ENCODE peak calls at places on chromosomes 11 and 22, in ten cellular contexts. One of them, this sample, is unnamed.
A peak's percentile ranks its signal among the peaks of the same experiment; 100 is the strongest.

GRCh38 chr11:103633037-103633788 is 403.2 kb upstream of the DDI1 start:
- DNase-seq in HS-5: no peak
- DNase-seq in CD8-positive, alpha-beta memory T cell: no peak
- DNase-seq in GM04503: peak; percentile 91
- DNase-seq in activated CD4-positive, alpha-beta T cell treated with anti-CD3 and anti-CD28 coated beads for 24 hours: no peak
- DNase-seq in activated naive CD4-positive, alpha-beta T cell treated with anti-CD3 and anti-CD28 coated beads, Interleukin-2, amount 10 ng/mL, durations not matched to agents 7 days and 5 days: no peak
- DNase-seq in HL-60: no peak
- DNase-seq in cortex of kidney: no peak
- DNase-seq in stimulated activated CD4-positive, alpha-beta T cell treated with anti-CD3 and anti-CD28 coated beads, Interleukin-4, amount 100 ng/mL, for 4 hours: no peak
- DNase-seq in H7: peak; percentile 14
- DNase-seq in this sample: peak; percentile 59

GRCh38 chr11:113385749-113386148 is 1.8 kb upstream of the ANKK1 start:
- DNase-seq in HS-5: no peak
- DNase-seq in CD8-positive, alpha-beta memory T cell: no peak
- DNase-seq in GM04503: no peak
- DNase-seq in activated CD4-positive, alpha-beta T cell treated with anti-CD3 and anti-CD28 coated beads for 24 hours: no peak
- DNase-seq in activated naive CD4-positive, alpha-beta T cell treated with anti-CD3 and anti-CD28 coated beads, Interleukin-2, amount 10 ng/mL, durations not matched to agents 7 days and 5 days: no peak
- DNase-seq in HL-60: no peak
- DNase-seq in cortex of kidney: no peak
- DNase-seq in stimulated activated CD4-positive, alpha-beta T cell treated with anti-CD3 and anti-CD28 coated beads, Interleukin-4, amount 100 ng/mL, for 4 hours: no peak
- DNase-seq in H7: no peak
- DNase-seq in this sample: no peak

GRCh38 chr22:47691152-47691895 is 928.9 kb downstream of the TBC1D22A start:
- DNase-seq in HS-5: no peak
- DNase-seq in CD8-positive, alpha-beta memory T cell: no peak
- DNase-seq in GM04503: no peak
- DNase-seq in activated CD4-positive, alpha-beta T cell treated with anti-CD3 and anti-CD28 coated beads for 24 hours: no peak
- DNase-seq in activated naive CD4-positive, alpha-beta T cell treated with anti-CD3 and anti-CD28 coated beads, Interleukin-2, amount 10 ng/mL, durations not matched to agents 7 days and 5 days: no peak
- DNase-seq in HL-60: no peak
- DNase-seq in cortex of kidney: no peak
- DNase-seq in stimulated activated CD4-positive, alpha-beta T cell treated with anti-CD3 and anti-CD28 coated beads, Interleukin-4, amount 100 ng/mL, for 4 hours: no peak
- DNase-seq in H7: no peak
- DNase-seq in this sample: no peak

GRCh38 chr11:2507945-2508749 is 63.3 kb downstream of the KCNQ1 start:
- DNase-seq in HS-5: no peak
- DNase-seq in CD8-positive, alpha-beta memory T cell: no peak
- DNase-seq in GM04503: no peak
- DNase-seq in activated CD4-positive, alpha-beta T cell treated with anti-CD3 and anti-CD28 coated beads for 24 hours: no peak
- DNase-seq in activated naive CD4-positive, alpha-beta T cell treated with anti-CD3 and anti-CD28 coated beads, Interleukin-2, amount 10 ng/mL, durations not matched to agents 7 days and 5 days: no peak
- DNase-seq in HL-60: no peak
- DNase-seq in cortex of kidney: no peak
- DNase-seq in stimulated activated CD4-positive, alpha-beta T cell treated with anti-CD3 and anti-CD28 coated beads, Interleukin-4, amount 100 ng/mL, for 4 hours: no peak
- DNase-seq in H7: peak; percentile 19
- DNase-seq in this sample: no peak

GRCh38 chr11:5204787-5205186 is 4.3 kb upstream of the OR51V1 start:
- DNase-seq in HS-5: peak; percentile 45
- DNase-seq in CD8-positive, alpha-beta memory T cell: no peak
- DNase-seq in GM04503: peak; percentile 35
- DNase-seq in activated CD4-positive, alpha-beta T cell treated with anti-CD3 and anti-CD28 coated beads for 24 hours: no peak
- DNase-seq in activated naive CD4-positive, alpha-beta T cell treated with anti-CD3 and anti-CD28 coated beads, Interleukin-2, amount 10 ng/mL, durations not matched to agents 7 days and 5 days: no peak
- DNase-seq in HL-60: no peak
- DNase-seq in cortex of kidney: no peak
- DNase-seq in stimulated activated CD4-positive, alpha-beta T cell treated with anti-CD3 and anti-CD28 coated beads, Interleukin-4, amount 100 ng/mL, for 4 hours: no peak
- DNase-seq in H7: peak; percentile 42
- DNase-seq in this sample: peak; percentile 48

GRCh38 chr11:130829801-130830562 is 86.3 kb downstream of the SNX19 start:
- DNase-seq in HS-5: no peak
- DNase-seq in CD8-positive, alpha-beta memory T cell: no peak
- DNase-seq in GM04503: no peak
- DNase-seq in activated CD4-positive, alpha-beta T cell treated with anti-CD3 and anti-CD28 coated beads for 24 hours: no peak
- DNase-seq in activated naive CD4-positive, alpha-beta T cell treated with anti-CD3 and anti-CD28 coated beads, Interleukin-2, amount 10 ng/mL, durations not matched to agents 7 days and 5 days: no peak
- DNase-seq in HL-60: no peak
- DNase-seq in cortex of kidney: no peak
- DNase-seq in stimulated activated CD4-positive, alpha-beta T cell treated with anti-CD3 and anti-CD28 coated beads, Interleukin-4, amount 100 ng/mL, for 4 hours: no peak
- DNase-seq in H7: no peak
- DNase-seq in this sample: no peak

GRCh38 chr11:34266090-34266912 is 91.5 kb downstream of the ABTB2 start:
- DNase-seq in HS-5: peak; percentile 65
- DNase-seq in CD8-positive, alpha-beta memory T cell: no peak
- DNase-seq in GM04503: peak; percentile 82
- DNase-seq in activated CD4-positive, alpha-beta T cell treated with anti-CD3 and anti-CD28 coated beads for 24 hours: no peak
- DNase-seq in activated naive CD4-positive, alpha-beta T cell treated with anti-CD3 and anti-CD28 coated beads, Interleukin-2, amount 10 ng/mL, durations not matched to agents 7 days and 5 days: no peak
- DNase-seq in HL-60: no peak
- DNase-seq in cortex of kidney: no peak
- DNase-seq in stimulated activated CD4-positive, alpha-beta T cell treated with anti-CD3 and anti-CD28 coated beads, Interleukin-4, amount 100 ng/mL, for 4 hours: no peak
- DNase-seq in H7: no peak
- DNase-seq in this sample: peak; percentile 57

GRCh38 chr22:40218723-40219294 is 41.1 kb downstream of the TNRC6B start:
- DNase-seq in HS-5: no peak
- DNase-seq in CD8-positive, alpha-beta memory T cell: no peak
- DNase-seq in GM04503: no peak
- DNase-seq in activated CD4-positive, alpha-beta T cell treated with anti-CD3 and anti-CD28 coated beads for 24 hours: no peak
- DNase-seq in activated naive CD4-positive, alpha-beta T cell treated with anti-CD3 and anti-CD28 coated beads, Interleukin-2, amount 10 ng/mL, durations not matched to agents 7 days and 5 days: no peak
- DNase-seq in HL-60: no peak
- DNase-seq in cortex of kidney: no peak
- DNase-seq in stimulated activated CD4-positive, alpha-beta T cell treated with anti-CD3 and anti-CD28 coated beads, Interleukin-4, amount 100 ng/mL, for 4 hours: no peak
- DNase-seq in H7: no peak
- DNase-seq in this sample: no peak

GRCh38 chr11:8634498-8634897 is 40.5 kb upstream of the STK33 start:
- DNase-seq in HS-5: no peak
- DNase-seq in CD8-positive, alpha-beta memory T cell: no peak
- DNase-seq in GM04503: no peak
- DNase-seq in activated CD4-positive, alpha-beta T cell treated with anti-CD3 and anti-CD28 coated beads for 24 hours: no peak
- DNase-seq in activated naive CD4-positive, alpha-beta T cell treated with anti-CD3 and anti-CD28 coated beads, Interleukin-2, amount 10 ng/mL, durations not matched to agents 7 days and 5 days: no peak
- DNase-seq in HL-60: no peak
- DNase-seq in cortex of kidney: no peak
- DNase-seq in stimulated activated CD4-positive, alpha-beta T cell treated with anti-CD3 and anti-CD28 coated beads, Interleukin-4, amount 100 ng/mL, for 4 hours: no peak
- DNase-seq in H7: no peak
- DNase-seq in this sample: no peak

GRCh38 chr11:19868281-19868821 is 155.7 kb downstream of the NAV2 start:
- DNase-seq in HS-5: peak; percentile 52
- DNase-seq in CD8-positive, alpha-beta memory T cell: no peak
- DNase-seq in GM04503: peak; percentile 86
- DNase-seq in activated CD4-positive, alpha-beta T cell treated with anti-CD3 and anti-CD28 coated beads for 24 hours: no peak
- DNase-seq in activated naive CD4-positive, alpha-beta T cell treated with anti-CD3 and anti-CD28 coated beads, Interleukin-2, amount 10 ng/mL, durations not matched to agents 7 days and 5 days: no peak
- DNase-seq in HL-60: no peak
- DNase-seq in cortex of kidney: no peak
- DNase-seq in stimulated activated CD4-positive, alpha-beta T cell treated with anti-CD3 and anti-CD28 coated beads, Interleukin-4, amount 100 ng/mL, for 4 hours: no peak
- DNase-seq in H7: no peak
- DNase-seq in this sample: peak; percentile 8

GRCh38 chr11:93652161-93652597 is 9.3 kb upstream of the CEP295 start:
- DNase-seq in HS-5: peak; percentile 20
- DNase-seq in CD8-positive, alpha-beta memory T cell: peak; percentile 36
- DNase-seq in GM04503: no peak
- DNase-seq in activated CD4-positive, alpha-beta T cell treated with anti-CD3 and anti-CD28 coated beads for 24 hours: no peak
- DNase-seq in activated naive CD4-positive, alpha-beta T cell treated with anti-CD3 and anti-CD28 coated beads, Interleukin-2, amount 10 ng/mL, durations not matched to agents 7 days and 5 days: peak; percentile 30
- DNase-seq in HL-60: no peak
- DNase-seq in cortex of kidney: no peak
- DNase-seq in stimulated activated CD4-positive, alpha-beta T cell treated with anti-CD3 and anti-CD28 coated beads, Interleukin-4, amount 100 ng/mL, for 4 hours: no peak
- DNase-seq in H7: no peak
- DNase-seq in this sample: peak; percentile 43

GRCh38 chr11:7927635-7928034 is 3.4 kb downstream of the OR10A6 start:
- DNase-seq in HS-5: peak; percentile 34
- DNase-seq in CD8-positive, alpha-beta memory T cell: no peak
- DNase-seq in GM04503: no peak
- DNase-seq in activated CD4-positive, alpha-beta T cell treated with anti-CD3 and anti-CD28 coated beads for 24 hours: no peak
- DNase-seq in activated naive CD4-positive, alpha-beta T cell treated with anti-CD3 and anti-CD28 coated beads, Interleukin-2, amount 10 ng/mL, durations not matched to agents 7 days and 5 days: no peak
- DNase-seq in HL-60: no peak
- DNase-seq in cortex of kidney: no peak
- DNase-seq in stimulated activated CD4-positive, alpha-beta T cell treated with anti-CD3 and anti-CD28 coated beads, Interleukin-4, amount 100 ng/mL, for 4 hours: no peak
- DNase-seq in H7: no peak
- DNase-seq in this sample: no peak

GRCh38 chr22:19120829-19121630 is 1.2 kb downstream of the DGCR2 start:
- DNase-seq in HS-5: no peak
- DNase-seq in CD8-positive, alpha-beta memory T cell: no peak
- DNase-seq in GM04503: no peak
- DNase-seq in activated CD4-positive, alpha-beta T cell treated with anti-CD3 and anti-CD28 coated beads for 24 hours: no peak
- DNase-seq in activated naive CD4-positive, alpha-beta T cell treated with anti-CD3 and anti-CD28 coated beads, Interleukin-2, amount 10 ng/mL, durations not matched to agents 7 days and 5 days: no peak
- DNase-seq in HL-60: no peak
- DNase-seq in cortex of kidney: no peak
- DNase-seq in stimulated activated CD4-positive, alpha-beta T cell treated with anti-CD3 and anti-CD28 coated beads, Interleukin-4, amount 100 ng/mL, for 4 hours: no peak
- DNase-seq in H7: peak; percentile 78
- DNase-seq in this sample: peak; percentile 73

GRCh38 chr11:119797137-119797611 is 68.2 kb upstream of the NECTIN1 start:
- DNase-seq in HS-5: no peak
- DNase-seq in CD8-positive, alpha-beta memory T cell: no peak
- DNase-seq in GM04503: no peak
- DNase-seq in activated CD4-positive, alpha-beta T cell treated with anti-CD3 and anti-CD28 coated beads for 24 hours: no peak
- DNase-seq in activated naive CD4-positive, alpha-beta T cell treated with anti-CD3 and anti-CD28 coated beads, Interleukin-2, amount 10 ng/mL, durations not matched to agents 7 days and 5 days: no peak
- DNase-seq in HL-60: no peak
- DNase-seq in cortex of kidney: no peak
- DNase-seq in stimulated activated CD4-positive, alpha-beta T cell treated with anti-CD3 and anti-CD28 coated beads, Interleukin-4, amount 100 ng/mL, for 4 hours: no peak
- DNase-seq in H7: peak; percentile 83
- DNase-seq in this sample: no peak

GRCh38 chr22:23000657-23001439 is 69.5 kb upstream of the GNAZ start:
- DNase-seq in HS-5: no peak
- DNase-seq in CD8-positive, alpha-beta memory T cell: no peak
- DNase-seq in GM04503: no peak
- DNase-seq in activated CD4-positive, alpha-beta T cell treated with anti-CD3 and anti-CD28 coated beads for 24 hours: no peak
- DNase-seq in activated naive CD4-positive, alpha-beta T cell treated with anti-CD3 and anti-CD28 coated beads, Interleukin-2, amount 10 ng/mL, durations not matched to agents 7 days and 5 days: no peak
- DNase-seq in HL-60: no peak
- DNase-seq in cortex of kidney: no peak
- DNase-seq in stimulated activated CD4-positive, alpha-beta T cell treated with anti-CD3 and anti-CD28 coated beads, Interleukin-4, amount 100 ng/mL, for 4 hours: no peak
- DNase-seq in H7: no peak
- DNase-seq in this sample: no peak

GRCh38 chr22:39453765-39454378 is 2.9 kb upstream of the MGAT3 start:
- DNase-seq in HS-5: no peak
- DNase-seq in CD8-positive, alpha-beta memory T cell: no peak
- DNase-seq in GM04503: no peak
- DNase-seq in activated CD4-positive, alpha-beta T cell treated with anti-CD3 and anti-CD28 coated beads for 24 hours: no peak
- DNase-seq in activated naive CD4-positive, alpha-beta T cell treated with anti-CD3 and anti-CD28 coated beads, Interleukin-2, amount 10 ng/mL, durations not matched to agents 7 days and 5 days: no peak
- DNase-seq in HL-60: no peak
- DNase-seq in cortex of kidney: no peak
- DNase-seq in stimulated activated CD4-positive, alpha-beta T cell treated with anti-CD3 and anti-CD28 coated beads, Interleukin-4, amount 100 ng/mL, for 4 hours: no peak
- DNase-seq in H7: peak; percentile 77
- DNase-seq in this sample: no peak

GRCh38 chr11:8777907-8778767 is 95.5 kb downstream of the RPL27A start:
- DNase-seq in HS-5: no peak
- DNase-seq in CD8-positive, alpha-beta memory T cell: no peak
- DNase-seq in GM04503: peak; percentile 34
- DNase-seq in activated CD4-positive, alpha-beta T cell treated with anti-CD3 and anti-CD28 coated beads for 24 hours: no peak
- DNase-seq in activated naive CD4-positive, alpha-beta T cell treated with anti-CD3 and anti-CD28 coated beads, Interleukin-2, amount 10 ng/mL, durations not matched to agents 7 days and 5 days: no peak
- DNase-seq in HL-60: no peak
- DNase-seq in cortex of kidney: no peak
- DNase-seq in stimulated activated CD4-positive, alpha-beta T cell treated with anti-CD3 and anti-CD28 coated beads, Interleukin-4, amount 100 ng/mL, for 4 hours: no peak
- DNase-seq in H7: no peak
- DNase-seq in this sample: no peak

GRCh38 chr22:35746946-35747703 is 29.5 kb downstream of the APOL5 start:
- DNase-seq in HS-5: no peak
- DNase-seq in CD8-positive, alpha-beta memory T cell: no peak
- DNase-seq in GM04503: no peak
- DNase-seq in activated CD4-positive, alpha-beta T cell treated with anti-CD3 and anti-CD28 coated beads for 24 hours: no peak
- DNase-seq in activated naive CD4-positive, alpha-beta T cell treated with anti-CD3 and anti-CD28 coated beads, Interleukin-2, amount 10 ng/mL, durations not matched to agents 7 days and 5 days: no peak
- DNase-seq in HL-60: no peak
- DNase-seq in cortex of kidney: no peak
- DNase-seq in stimulated activated CD4-positive, alpha-beta T cell treated with anti-CD3 and anti-CD28 coated beads, Interleukin-4, amount 100 ng/mL, for 4 hours: no peak
- DNase-seq in H7: no peak
- DNase-seq in this sample: no peak

GRCh38 chr11:64245797-64246623 is 733 bp downstream of the PPP1R14B start:
- DNase-seq in HS-5: peak; percentile 70
- DNase-seq in CD8-positive, alpha-beta memory T cell: peak; percentile 36
- DNase-seq in GM04503: peak; percentile 67
- DNase-seq in activated CD4-positive, alpha-beta T cell treated with anti-CD3 and anti-CD28 coated beads for 24 hours: peak; percentile 74
- DNase-seq in activated naive CD4-positive, alpha-beta T cell treated with anti-CD3 and anti-CD28 coated beads, Interleukin-2, amount 10 ng/mL, durations not matched to agents 7 days and 5 days: peak; percentile 72
- DNase-seq in HL-60: no peak
- DNase-seq in cortex of kidney: no peak
- DNase-seq in stimulated activated CD4-positive, alpha-beta T cell treated with anti-CD3 and anti-CD28 coated beads, Interleukin-4, amount 100 ng/mL, for 4 hours: peak; percentile 80
- DNase-seq in H7: peak; percentile 77
- DNase-seq in this sample: peak; percentile 71

GRCh38 chr11:11532574-11532973 is 89.2 kb downstream of the GALNT18 start:
- DNase-seq in HS-5: no peak
- DNase-seq in CD8-positive, alpha-beta memory T cell: no peak
- DNase-seq in GM04503: no peak
- DNase-seq in activated CD4-positive, alpha-beta T cell treated with anti-CD3 and anti-CD28 coated beads for 24 hours: no peak
- DNase-seq in activated naive CD4-positive, alpha-beta T cell treated with anti-CD3 and anti-CD28 coated beads, Interleukin-2, amount 10 ng/mL, durations not matched to agents 7 days and 5 days: no peak
- DNase-seq in HL-60: no peak
- DNase-seq in cortex of kidney: no peak
- DNase-seq in stimulated activated CD4-positive, alpha-beta T cell treated with anti-CD3 and anti-CD28 coated beads, Interleukin-4, amount 100 ng/mL, for 4 hours: no peak
- DNase-seq in H7: no peak
- DNase-seq in this sample: no peak

GRCh38 chr22:27215826-27216320 is 558.5 kb downstream of the MIAT start:
- DNase-seq in HS-5: no peak
- DNase-seq in CD8-positive, alpha-beta memory T cell: no peak
- DNase-seq in GM04503: no peak
- DNase-seq in activated CD4-positive, alpha-beta T cell treated with anti-CD3 and anti-CD28 coated beads for 24 hours: no peak
- DNase-seq in activated naive CD4-positive, alpha-beta T cell treated with anti-CD3 and anti-CD28 coated beads, Interleukin-2, amount 10 ng/mL, durations not matched to agents 7 days and 5 days: no peak
- DNase-seq in HL-60: no peak
- DNase-seq in cortex of kidney: no peak
- DNase-seq in stimulated activated CD4-positive, alpha-beta T cell treated with anti-CD3 and anti-CD28 coated beads, Interleukin-4, amount 100 ng/mL, for 4 hours: no peak
- DNase-seq in H7: no peak
- DNase-seq in this sample: no peak

GRCh38 chr11:107785401-107785800 is 73.2 kb downstream of the SLC35F2 start:
- DNase-seq in HS-5: no peak
- DNase-seq in CD8-positive, alpha-beta memory T cell: no peak
- DNase-seq in GM04503: no peak
- DNase-seq in activated CD4-positive, alpha-beta T cell treated with anti-CD3 and anti-CD28 coated beads for 24 hours: no peak
- DNase-seq in activated naive CD4-positive, alpha-beta T cell treated with anti-CD3 and anti-CD28 coated beads, Interleukin-2, amount 10 ng/mL, durations not matched to agents 7 days and 5 days: no peak
- DNase-seq in HL-60: no peak
- DNase-seq in cortex of kidney: no peak
- DNase-seq in stimulated activated CD4-positive, alpha-beta T cell treated with anti-CD3 and anti-CD28 coated beads, Interleukin-4, amount 100 ng/mL, for 4 hours: peak; percentile 3
- DNase-seq in H7: no peak
- DNase-seq in this sample: no peak

GRCh38 chr11:23364076-23364475 is 503.8 kb upstream of the CCDC179 start:
- DNase-seq in HS-5: no peak
- DNase-seq in CD8-positive, alpha-beta memory T cell: no peak
- DNase-seq in GM04503: no peak
- DNase-seq in activated CD4-positive, alpha-beta T cell treated with anti-CD3 and anti-CD28 coated beads for 24 hours: no peak
- DNase-seq in activated naive CD4-positive, alpha-beta T cell treated with anti-CD3 and anti-CD28 coated beads, Interleukin-2, amount 10 ng/mL, durations not matched to agents 7 days and 5 days: no peak
- DNase-seq in HL-60: no peak
- DNase-seq in cortex of kidney: no peak
- DNase-seq in stimulated activated CD4-positive, alpha-beta T cell treated with anti-CD3 and anti-CD28 coated beads, Interleukin-4, amount 100 ng/mL, for 4 hours: no peak
- DNase-seq in H7: no peak
- DNase-seq in this sample: no peak

GRCh38 chr22:17403906-17404305 is 34.6 kb downstream of the CECR2 start:
- DNase-seq in HS-5: no peak
- DNase-seq in CD8-positive, alpha-beta memory T cell: no peak
- DNase-seq in GM04503: no peak
- DNase-seq in activated CD4-positive, alpha-beta T cell treated with anti-CD3 and anti-CD28 coated beads for 24 hours: no peak
- DNase-seq in activated naive CD4-positive, alpha-beta T cell treated with anti-CD3 and anti-CD28 coated beads, Interleukin-2, amount 10 ng/mL, durations not matched to agents 7 days and 5 days: no peak
- DNase-seq in HL-60: no peak
- DNase-seq in cortex of kidney: no peak
- DNase-seq in stimulated activated CD4-positive, alpha-beta T cell treated with anti-CD3 and anti-CD28 coated beads, Interleukin-4, amount 100 ng/mL, for 4 hours: no peak
- DNase-seq in H7: no peak
- DNase-seq in this sample: no peak

GRCh38 chr11:118610773-118611432 is 3.5 kb downstream of the PHLDB1 start:
- DNase-seq in HS-5: no peak
- DNase-seq in CD8-positive, alpha-beta memory T cell: peak; percentile 83
- DNase-seq in GM04503: no peak
- DNase-seq in activated CD4-positive, alpha-beta T cell treated with anti-CD3 and anti-CD28 coated beads for 24 hours: peak; percentile 79
- DNase-seq in activated naive CD4-positive, alpha-beta T cell treated with anti-CD3 and anti-CD28 coated beads, Interleukin-2, amount 10 ng/mL, durations not matched to agents 7 days and 5 days: peak; percentile 87
- DNase-seq in HL-60: no peak
- DNase-seq in cortex of kidney: no peak
- DNase-seq in stimulated activated CD4-positive, alpha-beta T cell treated with anti-CD3 and anti-CD28 coated beads, Interleukin-4, amount 100 ng/mL, for 4 hours: peak; percentile 87
- DNase-seq in H7: peak; percentile 93
- DNase-seq in this sample: no peak

GRCh38 chr11:66722745-66723651 is 6.0 kb downstream of the SPTBN2 start:
- DNase-seq in HS-5: no peak
- DNase-seq in CD8-positive, alpha-beta memory T cell: no peak
- DNase-seq in GM04503: no peak
- DNase-seq in activated CD4-positive, alpha-beta T cell treated with anti-CD3 and anti-CD28 coated beads for 24 hours: no peak
- DNase-seq in activated naive CD4-positive, alpha-beta T cell treated with anti-CD3 and anti-CD28 coated beads, Interleukin-2, amount 10 ng/mL, durations not matched to agents 7 days and 5 days: no peak
- DNase-seq in HL-60: no peak
- DNase-seq in cortex of kidney: no peak
- DNase-seq in stimulated activated CD4-positive, alpha-beta T cell treated with anti-CD3 and anti-CD28 coated beads, Interleukin-4, amount 100 ng/mL, for 4 hours: no peak
- DNase-seq in H7: no peak
- DNase-seq in this sample: no peak

GRCh38 chr22:46788426-46789168 is 26.1 kb downstream of the TBC1D22A start:
- DNase-seq in HS-5: no peak
- DNase-seq in CD8-positive, alpha-beta memory T cell: no peak
- DNase-seq in GM04503: no peak
- DNase-seq in activated CD4-positive, alpha-beta T cell treated with anti-CD3 and anti-CD28 coated beads for 24 hours: no peak
- DNase-seq in activated naive CD4-positive, alpha-beta T cell treated with anti-CD3 and anti-CD28 coated beads, Interleukin-2, amount 10 ng/mL, durations not matched to agents 7 days and 5 days: peak; percentile 49
- DNase-seq in HL-60: no peak
- DNase-seq in cortex of kidney: no peak
- DNase-seq in stimulated activated CD4-positive, alpha-beta T cell treated with anti-CD3 and anti-CD28 coated beads, Interleukin-4, amount 100 ng/mL, for 4 hours: no peak
- DNase-seq in H7: no peak
- DNase-seq in this sample: no peak

GRCh38 chr11:108734956-108735559 is 70.2 kb downstream of the DDX10 start:
- DNase-seq in HS-5: no peak
- DNase-seq in CD8-positive, alpha-beta memory T cell: peak; percentile 3
- DNase-seq in GM04503: no peak
- DNase-seq in activated CD4-positive, alpha-beta T cell treated with anti-CD3 and anti-CD28 coated beads for 24 hours: no peak
- DNase-seq in activated naive CD4-positive, alpha-beta T cell treated with anti-CD3 and anti-CD28 coated beads, Interleukin-2, amount 10 ng/mL, durations not matched to agents 7 days and 5 days: no peak
- DNase-seq in HL-60: no peak
- DNase-seq in cortex of kidney: no peak
- DNase-seq in stimulated activated CD4-positive, alpha-beta T cell treated with anti-CD3 and anti-CD28 coated beads, Interleukin-4, amount 100 ng/mL, for 4 hours: no peak
- DNase-seq in H7: no peak
- DNase-seq in this sample: no peak

This sample was measured in HTR-8/SVneo.